ENCODE peak calls at places on chromosomes 11 and 22, in eight cellular contexts. R is activated naive CD4-positive, alpha-beta T cell treated with anti-CD3 and anti-CD28 coated beads, Interleukin-2, amount 10 ng/mL, durations not matched to agents 7 days and 5 days; C is activated CD4-positive, alpha-beta T cell treated with anti-CD3 and anti-CD28 coated beads, Interleukin-2, amount 50 U/mL, for 1 hour; O is cardiac fibroblast; N is stromal cell of bone marrow; W is A172; K is DMS153; L is fibroblast of pulmonary artery. I is an unnamed sample.

GRCh38 chr11:87219266-87219665 is 181.5 kb downstream of the TMEM135 start:
- DNase-seq in C (no peak), R (no peak), W (no peak), N (no peak), K (no peak), L (no peak), O (peak; percentile 10), I (no peak)

GRCh38 chr11:131677832-131678470 is 307.5 kb downstream of the NTM start:
- DNase-seq in C (no peak), N (no peak), R (no peak), W (no peak), O (no peak), L (no peak), K (no peak), I (no peak)

GRCh38 chr22:45098056-45098455 is 65.7 kb upstream of the NUP50 start:
- DNase-seq in R (no peak), L (no peak), C (no peak), O (no peak), K (no peak), W (no peak), N (no peak), I (no peak)

GRCh38 chr11:8488395-8488794 is 105.6 kb downstream of the STK33 start:
- DNase-seq in W (no peak), K (no peak), L (no peak), O (no peak), N (no peak), R (no peak), C (no peak), I (no peak)

GRCh38 chr11:79018371-79018849 is 422.4 kb downstream of the TENM4 start:
- DNase-seq in K (no peak), L (peak; percentile 91), W (peak; percentile 38), N (peak; percentile 86), C (no peak), R (no peak), O (peak; percentile 86), I (peak; percentile 80)

GRCh38 chr11:117520201-117520600 is 192.5 kb downstream of the CEP164 start:
- DNase-seq in R (no peak), C (no peak), N (no peak), K (no peak), O (peak; percentile 9), W (no peak), L (peak; percentile 10), I (no peak)

GRCh38 chr11:110053848-110054414 is 39.3 kb upstream of the ZC3H12C start:
- DNase-seq in K (no peak), L (no peak), C (no peak), W (no peak), O (no peak), N (no peak), R (no peak), I (no peak)

GRCh38 chr22:28106601-28107000 is 187.5 kb upstream of the PITPNB start:
- DNase-seq in R (no peak), N (no peak), K (no peak), O (no peak), C (no peak), L (no peak), W (no peak), I (no peak)

GRCh38 chr22:21632237-21632895 is at the start of gene CCDC116:
- DNase-seq in W (no peak), O (no peak), N (no peak), L (no peak), C (peak; percentile 58), K (peak; percentile 81), R (peak; percentile 68), I (no peak)

GRCh38 chr22:21876486-21877176 is 9.2 kb upstream of the MAPK1 start:
- DNase-seq in R (no peak), O (peak; percentile 73), K (no peak), W (no peak), C (no peak), N (peak; percentile 72), L (peak; percentile 75), I (peak; percentile 48)

GRCh38 chr11:112440518-112440917 is 179.9 kb upstream of the PLET1 start:
- DNase-seq in K (no peak), R (no peak), C (no peak), N (no peak), W (no peak), O (no peak), L (no peak), I (no peak)

GRCh38 chr11:135069884-135070283 is 657.8 kb upstream of the B3GAT1 start:
- DNase-seq in N (no peak), R (no peak), C (no peak), K (no peak), L (no peak), W (peak; percentile 11), O (no peak), I (no peak)

GRCh38 chr22:39301926-39302325 is 17.5 kb downstream of the RPL3 start:
- DNase-seq in N (no peak), R (no peak), K (no peak), O (no peak), L (no peak), C (no peak), W (no peak), I (no peak)

GRCh38 chr11:69530278-69531070 is 49.0 kb downstream of the LINC01488 start:
- DNase-seq in K (no peak), L (no peak), C (no peak), W (no peak), N (no peak), R (no peak), O (no peak), I (no peak)

GRCh38 chr11:46020084-46020483 is 97.6 kb downstream of the LARGE2 start:
- DNase-seq in C (no peak), W (no peak), K (no peak), R (no peak), O (no peak), L (no peak), N (no peak), I (no peak)

GRCh38 chr11:35919244-35919643 is 24.6 kb upstream of the LDLRAD3 start:
- DNase-seq in C (no peak), L (peak; percentile 80), W (no peak), R (no peak), O (peak; percentile 29), K (peak; percentile 95), N (no peak), I (no peak)

GRCh38 chr11:20388096-20389055 is 860 bp downstream of the PRMT3 start:
- DNase-seq in L (peak; percentile 5), C (no peak), O (peak; percentile 17), N (no peak), R (no peak), K (no peak), W (peak; percentile 23), I (no peak)

GRCh38 chr11:1992111-1992510 is 5.5 kb downstream of the H19 start:
- DNase-seq in C (no peak), N (no peak), O (no peak), R (no peak), W (no peak), K (no peak), L (no peak), I (no peak)

GRCh38 chr22:47094861-47095330 is 332.4 kb downstream of the TBC1D22A start:
- DNase-seq in K (no peak), C (no peak), N (no peak), R (no peak), O (peak; percentile 40), L (no peak), W (no peak), I (no peak)

GRCh38 chr11:11786771-11787170 is 55.0 kb upstream of the USP47 start:
- DNase-seq in L (peak; percentile 49), R (no peak), W (peak; percentile 25), K (no peak), C (no peak), N (peak; percentile 15), O (peak; percentile 43), I (peak; percentile 3)

GRCh38 chr11:3950996-3951662 is 95.7 kb downstream of the STIM1 start:
- DNase-seq in O (peak; percentile 82), C (no peak), K (no peak), L (peak; percentile 74), W (no peak), R (no peak), N (peak; percentile 51), I (no peak)

GRCh38 chr11:68978626-68978930 is 2.2 kb downstream of the MRGPRD start:
- DNase-seq in R (no peak), L (no peak), K (no peak), C (no peak), W (no peak), O (no peak), N (no peak), I (no peak)

GRCh38 chr22:22342697-22343602 is 98.4 kb downstream of the VPREB1 start:
- DNase-seq in O (peak; percentile 16), L (peak; percentile 34), K (peak; percentile 43), R (peak; percentile 78), N (no peak), W (peak; percentile 22), C (peak; percentile 65), I (no peak)

GRCh38 chr22:20834206-20834605 is 24.4 kb downstream of the PI4KA start:
- DNase-seq in W (no peak), O (no peak), R (no peak), L (no peak), C (no peak), N (no peak), K (no peak), I (no peak)